ENCODE peak calls at places on chromosomes 3 and 15, in eight cellular contexts. K, D, P, Y, A, Q, C and M are unnamed samples.

GRCh38 chr15:74620636-74621545 is 5.3 kb downstream of the CLK3 start:
- DNase-seq in K (peak; percentile 74), D (peak; percentile 68), P (peak; percentile 65), Y (peak; percentile 51), A (peak; percentile 41), Q (peak; percentile 92), C (peak; percentile 62), M (peak; percentile 84)

GRCh38 chr3:170003881-170004356 is 33.9 kb upstream of the GPR160 start:
- DNase-seq in K (no peak), D (no peak), P (no peak), Y (no peak), A (no peak), Q (no peak), C (no peak), M (no peak)

GRCh38 chr15:101348643-101349496 is 53.8 kb upstream of the SNRPA1 start:
- DNase-seq in K (peak; percentile 22), D (no peak), P (no peak), Y (no peak), A (no peak), Q (no peak), C (no peak), M (no peak)

GRCh38 chr15:22823495-22824128 is 14.9 kb upstream of the NIPA2 start:
- DNase-seq in K (no peak), D (no peak), P (no peak), Y (no peak), A (no peak), Q (no peak), C (no peak), M (no peak)

GRCh38 chr3:85254738-85255137 is 295.9 kb downstream of the CADM2 start:
- DNase-seq in K (no peak), D (no peak), P (no peak), Y (no peak), A (no peak), Q (no peak), C (no peak), M (no peak)

GRCh38 chr3:195855471-195856409 is 44.0 kb upstream of the MUC4 start:
- DNase-seq in K (no peak), D (no peak), P (no peak), Y (no peak), A (no peak), Q (peak; percentile 47), C (peak; percentile 31), M (no peak)

GRCh38 chr3:67357610-67358458 is 296.6 kb downstream of the SUCLG2 start:
- DNase-seq in K (peak; percentile 41), D (peak; percentile 21), P (no peak), Y (no peak), A (no peak), Q (peak; percentile 8), C (peak; percentile 42), M (peak; percentile 41)

GRCh38 chr3:136818851-136819783 is at the start of gene SLC35G2:
- DNase-seq in K (peak; percentile 64), D (peak; percentile 75), P (peak; percentile 45), Y (peak; percentile 75), A (peak; percentile 14), Q (no peak), C (peak; percentile 77), M (peak; percentile 87)

GRCh38 chr3:128232421-128233180 is 79.3 kb downstream of the EEFSEC start:
- DNase-seq in K (no peak), D (no peak), P (no peak), Y (no peak), A (no peak), Q (no peak), C (no peak), M (no peak)

GRCh38 chr3:137514853-137515252 is 249.3 kb upstream of the SOX14 start:
- DNase-seq in K (no peak), D (no peak), P (no peak), Y (no peak), A (no peak), Q (no peak), C (no peak), M (no peak)

GRCh38 chr3:99248130-99248529 is 346.6 kb upstream of the DCBLD2 start:
- DNase-seq in K (no peak), D (no peak), P (no peak), Y (no peak), A (no peak), Q (no peak), C (no peak), M (no peak)

GRCh38 chr3:196617256-196617655 is 22.2 kb upstream of the NRROS start:
- DNase-seq in K (no peak), D (no peak), P (no peak), Y (no peak), A (no peak), Q (no peak), C (no peak), M (no peak)